ENCODE peak calls at places on chromosomes 12 and 14, in ten cellular contexts. T is H9; F is stomach; G is A549; Q is effector memory CD4-positive, alpha-beta T cell; X is lung; M is CD4-positive, alpha-beta memory T cell; D is pancreas; O is neuronal stem cell; C is transverse colon. B is an unnamed sample.

GRCh38 chr14:69153848-69154208 is 909 bp upstream of the DCAF5 start:
- DNase-seq in X (peak; percentile 33), M (no peak), C (peak; percentile 28), O (no peak), G (peak; percentile 9), T (no peak), D (no peak), F (no peak), Q (no peak), B (peak; percentile 42)

GRCh38 chr14:100345711-100346110 is 22.6 kb downstream of the SLC25A47 start:
- DNase-seq in T (no peak), M (no peak), O (no peak), F (no peak), Q (no peak), C (no peak), X (no peak), G (no peak), D (no peak), B (no peak)

GRCh38 chr14:102863381-102863780 is 59.1 kb upstream of the AMN start:
- DNase-seq in M (no peak), G (no peak), Q (no peak), C (no peak), T (no peak), X (no peak), F (no peak), D (no peak), O (no peak), B (no peak)

GRCh38 chr14:74240794-74241610 is 1.8 kb downstream of the VSX2 start:
- DNase-seq in C (no peak), G (no peak), O (no peak), F (no peak), T (peak; percentile 47), Q (no peak), X (no peak), D (no peak), M (no peak), B (no peak)

GRCh38 chr14:89736866-89737265 is 217.7 kb downstream of the EFCAB11 start:
- DNase-seq in F (no peak), X (no peak), O (no peak), T (no peak), C (no peak), Q (no peak), M (no peak), G (no peak), D (no peak), B (no peak)

GRCh38 chr14:68467425-68467824 is 325.4 kb downstream of the ZFP36L1 start:
- DNase-seq in F (no peak), X (no peak), M (no peak), D (no peak), C (no peak), Q (no peak), G (no peak), O (no peak), T (no peak), B (no peak)

GRCh38 chr12:93273834-93274705 is 103.7 kb upstream of the NUDT4 start:
- DNase-seq in X (no peak), Q (no peak), O (no peak), C (no peak), M (no peak), T (no peak), D (no peak), G (no peak), F (no peak), B (no peak)

GRCh38 chr14:50403433-50403832 is 6.8 kb upstream of the CDKL1 start:
- DNase-seq in T (no peak), C (no peak), M (no peak), F (no peak), X (no peak), Q (no peak), G (no peak), D (no peak), O (no peak), B (no peak)

GRCh38 chr12:21751517-21751916 is 23.0 kb downstream of the KCNJ8 start:
- DNase-seq in C (no peak), T (no peak), D (no peak), O (no peak), G (no peak), Q (no peak), X (no peak), M (no peak), F (no peak), B (no peak)

GRCh38 chr12:57694459-57695019 is 607 bp downstream of the OS9 start:
- DNase-seq in O (peak; percentile 2), C (peak; percentile 61), X (no peak), F (no peak), Q (peak; percentile 5), G (no peak), T (no peak), D (peak; percentile 49), M (peak; percentile 4), B (peak; percentile 97)

GRCh38 chr12:42705863-42706262 is 116.3 kb upstream of the PRICKLE1 start:
- DNase-seq in X (peak; percentile 45), C (peak; percentile 45), D (no peak), M (no peak), F (peak; percentile 34), G (no peak), Q (no peak), O (peak; percentile 8), T (no peak), B (peak; percentile 24)

GRCh38 chr12:117152793-117153775 is 37.2 kb downstream of the FBXO21 start:
- DNase-seq in Q (no peak), M (peak; percentile 4), X (no peak), F (no peak), D (no peak), G (no peak), C (no peak), O (no peak), T (no peak), B (no peak)

GRCh38 chr14:53526190-53526589 is 373.1 kb upstream of the DDHD1 start:
- DNase-seq in T (no peak), X (no peak), F (no peak), M (no peak), O (no peak), C (no peak), D (no peak), Q (no peak), G (no peak), B (no peak)

GRCh38 chr12:124032265-124032886 is 59.4 kb downstream of the ZNF664 start:
- DNase-seq in T (peak; percentile 51), D (no peak), F (peak; percentile 38), C (peak; percentile 22), M (no peak), X (no peak), O (peak; percentile 36), Q (no peak), G (peak; percentile 65), B (peak; percentile 56)

GRCh38 chr12:95820096-95820703 is 29.6 kb upstream of the NTN4 start:
- DNase-seq in X (no peak), C (peak; percentile 41), T (no peak), O (no peak), Q (no peak), D (no peak), M (no peak), G (peak; percentile 75), F (peak; percentile 63), B (peak; percentile 25)

GRCh38 chr12:124814741-124815613 is 48.7 kb downstream of the SCARB1 start:
- DNase-seq in M (no peak), X (no peak), O (no peak), C (peak; percentile 25), T (no peak), D (no peak), G (no peak), F (no peak), Q (no peak), B (no peak)

GRCh38 chr12:647039-647712 is 16.1 kb downstream of the NINJ2 start:
- DNase-seq in F (no peak), Q (no peak), M (no peak), T (no peak), G (no peak), D (no peak), C (no peak), O (no peak), X (no peak), B (no peak)

DNA sequence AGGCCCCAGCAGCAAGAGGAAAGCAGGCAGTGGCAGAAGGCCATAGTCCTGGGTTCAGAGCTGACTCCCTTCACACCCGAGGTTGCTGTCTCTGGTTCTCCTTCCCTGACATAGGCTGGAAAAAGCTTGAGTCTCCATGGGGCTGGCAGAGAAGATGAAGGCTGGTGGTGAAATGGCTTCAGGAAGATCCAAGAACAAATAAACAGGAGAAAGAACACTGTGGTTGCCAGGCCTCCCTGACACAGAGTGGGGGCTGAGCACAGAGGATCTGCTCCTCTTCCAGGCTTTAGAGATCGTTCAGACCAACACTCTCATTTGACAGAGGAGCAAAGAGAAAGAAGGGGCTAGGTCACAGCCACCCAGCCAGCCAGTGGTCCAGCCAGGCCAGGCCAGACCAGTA is 14.3 kb downstream of the HDAC7 start:
- DNase-seq in Q (no peak), G (no peak), C (no peak), M (no peak), F (no peak), D (no peak), O (no peak), T (no peak), X (no peak), B (peak; percentile 30)
- H3K4me1 ChIP-seq in Q (peaks cover 87% of the 10 kb centered on the region), G (peaks cover 38% of the 10 kb centered on the region), C (peaks cover 100% of the 10 kb centered on the region), M (peaks cover 99% of the 10 kb centered on the region), F (peaks cover 100% of the 10 kb centered on the region), D (peaks cover 41% of the 10 kb centered on the region), O (peaks cover 24% of the 10 kb centered on the region), T (peaks cover 9% of the 10 kb centered on the region), X (peaks cover 68% of the 10 kb centered on the region), B (peaks cover 42% of the 10 kb centered on the region)

DNA sequence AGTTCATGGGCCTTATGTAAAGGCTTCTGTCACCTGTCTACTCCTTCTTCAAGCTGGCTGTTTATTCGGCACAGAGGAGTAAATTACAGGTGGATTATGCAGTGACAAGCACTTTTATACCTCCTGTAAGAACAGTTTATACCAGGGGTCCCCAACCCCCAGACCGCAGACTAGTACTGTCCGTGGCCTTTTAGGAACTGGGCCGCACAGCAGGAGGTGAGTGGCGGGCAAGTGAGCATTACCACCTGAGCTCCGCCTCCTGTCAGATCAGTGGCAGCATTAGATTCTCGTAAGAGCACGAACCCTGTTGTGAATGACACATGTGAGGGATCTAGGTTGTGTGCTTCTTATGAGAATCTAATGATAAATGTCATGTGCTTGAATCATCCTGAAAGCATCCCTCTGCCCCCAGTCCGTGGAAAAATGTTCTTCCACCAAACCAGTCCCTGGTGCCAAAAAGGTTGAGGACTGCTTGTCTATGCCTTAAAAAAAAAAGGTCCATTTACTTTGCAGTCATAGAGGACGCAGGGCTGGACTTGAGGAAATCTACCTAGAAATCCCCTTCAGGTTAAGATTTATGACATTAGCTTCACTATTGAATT is 78.8 kb downstream of the ETV6 start:
- DNase-seq in Q (no peak), G (no peak), O (no peak), M (no peak), D (no peak), T (no peak), X (no peak), F (no peak), C (no peak), B (no peak)
- H3K4me1 ChIP-seq in Q (peaks cover 47% of the 10 kb centered on the region), G (peaks cover 19% of the 10 kb centered on the region), O (peaks cover 2% of the 10 kb centered on the region), M (peaks cover 84% of the 10 kb centered on the region), D (peaks cover 88% of the 10 kb centered on the region), T (peaks cover 3% of the 10 kb centered on the region), X (peaks cover 24% of the 10 kb centered on the region), F (peaks cover 89% of the 10 kb centered on the region), C (peaks cover 95% of the 10 kb centered on the region), B (peaks cover 34% of the 10 kb centered on the region)

GRCh38 chr14:104422301-104423223 is 157.0 kb upstream of the C14orf180 start:
- DNase-seq in O (no peak), T (no peak), Q (no peak), M (no peak), F (peak; percentile 18), C (no peak), X (no peak), G (no peak), D (peak; percentile 31), B (no peak)
- H3K4me1 ChIP-seq in O (peaks cover 3% of the 10 kb centered on the region), T (no peaks in the 10 kb centered on the region), Q (no peaks in the 10 kb centered on the region), M (no peaks in the 10 kb centered on the region), F (no peaks in the 10 kb centered on the region), C (peaks cover 8% of the 10 kb centered on the region), X (no peaks in the 10 kb centered on the region), G (no peaks in the 10 kb centered on the region), D (no peaks in the 10 kb centered on the region), B (no peaks in the 10 kb centered on the region)

GRCh38 chr12:47274725-47275124 is 195.0 kb upstream of the AMIGO2 start:
- DNase-seq in T (no peak), M (no peak), F (no peak), Q (no peak), D (no peak), O (no peak), G (no peak), C (no peak), X (no peak), B (no peak)
- H3K4me1 ChIP-seq in T (no peaks in the 10 kb centered on the region), M (peaks cover 55% of the 10 kb centered on the region), F (peaks cover 20% of the 10 kb centered on the region), Q (peaks cover 27% of the 10 kb centered on the region), D (peaks cover 9% of the 10 kb centered on the region), O (no peaks in the 10 kb centered on the region), G (peaks cover 85% of the 10 kb centered on the region), C (peaks cover 35% of the 10 kb centered on the region), X (peaks cover 4% of the 10 kb centered on the region), B (peaks cover 70% of the 10 kb centered on the region)

B was measured in SJSA1.